ENCODE peak calls at places on chromosome 15, in four cellular contexts. K, J, X and H are unnamed samples.

GRCh38 chr15:79310612-79310984 is 314 bp upstream of the TMED3 start:
- DNase-seq in J (no peak), K (no peak), X (no peak), H (no peak)

GRCh38 chr15:66389098-66389858 is 2.6 kb downstream of the MAP2K1 start:
- DNase-seq in X (no peak), K (no peak), J (no peak), H (no peak)

GRCh38 chr15:68400066-68400456 is 31.9 kb downstream of the ITGA11 start:
- DNase-seq in J (no peak), K (no peak), X (no peak), H (peak)

GRCh38 chr15:85562824-85563223 is 182.4 kb downstream of the AKAP13 start:
- DNase-seq in K (no peak), J (no peak), X (no peak), H (no peak)

GRCh38 chr15:70252056-70252935 is 154.6 kb upstream of the TLE3 start:
- DNase-seq in J (no peak), X (no peak), K (no peak), H (no peak)

GRCh38 chr15:95590533-95591044 is 739.9 kb upstream of the NR2F2 start:
- DNase-seq in K (no peak), X (no peak), J (no peak), H (no peak)

GRCh38 chr15:45242289-45242688 is 9.7 kb upstream of the SLC28A2 start:
- DNase-seq in X (no peak), J (no peak), K (peak), H (no peak)

GRCh38 chr15:78164010-78164409 is 14.8 kb downstream of the IDH3A start:
- DNase-seq in X (no peak), J (no peak), K (no peak), H (no peak)

GRCh38 chr15:43105778-43106485 is at the start of gene UBR1:
- DNase-seq in X (peak), J (peak), K (peak), H (no peak)

GRCh38 chr15:59622289-59622688 is 10.7 kb downstream of the GCNT3 start:
- DNase-seq in K (no peak), J (peak), X (peak), H (no peak)

GRCh38 chr15:33243393-33243792 is 48.9 kb upstream of the FMN1 start:
- DNase-seq in X (no peak), J (no peak), K (no peak), H (peak)

GRCh38 chr15:90059208-90059985 is 42.9 kb downstream of the IDH2 start:
- DNase-seq in J (peak), K (no peak), X (no peak), H (no peak)

GRCh38 chr15:45795487-45796069 is 160.7 kb downstream of the SQOR start:
- DNase-seq in K (peak), X (peak), J (no peak), H (peak)

GRCh38 chr15:32959077-32959476 is 235.4 kb downstream of the FMN1 start:
- DNase-seq in X (no peak), J (no peak), K (no peak), H (no peak)

GRCh38 chr15:50113187-50113505 is 5.9 kb downstream of the ATP8B4 start:
- DNase-seq in K (no peak), J (no peak), X (no peak), H (no peak)

GRCh38 chr15:85579011-85579701 is 198.8 kb downstream of the AKAP13 start:
- DNase-seq in X (no peak), J (no peak), K (no peak), H (no peak)

GRCh38 chr15:100384108-100384410 is 42.3 kb upstream of the ADAMTS17 start:
- DNase-seq in K (no peak), X (no peak), J (no peak), H (no peak)

GRCh38 chr15:100385300-100385699 is 43.5 kb upstream of the ADAMTS17 start:
- DNase-seq in K (no peak), J (no peak), X (no peak), H (no peak)

GRCh38 chr15:100383302-100384107 is 41.7 kb upstream of the ADAMTS17 start:
- DNase-seq in K (no peak), J (no peak), X (no peak), H (no peak)
- TF ChIP-seq CTCF in K (peak), J (peak), X (peak), H (peak)

GRCh38 chr15:80475572-80475971 is 71.4 kb downstream of the ARNT2 start:
- DNase-seq in J (no peak), K (no peak), X (no peak), H (no peak)
- TF ChIP-seq CTCF in J (no peak), K (peak), X (peak), H (peak)

DNA sequence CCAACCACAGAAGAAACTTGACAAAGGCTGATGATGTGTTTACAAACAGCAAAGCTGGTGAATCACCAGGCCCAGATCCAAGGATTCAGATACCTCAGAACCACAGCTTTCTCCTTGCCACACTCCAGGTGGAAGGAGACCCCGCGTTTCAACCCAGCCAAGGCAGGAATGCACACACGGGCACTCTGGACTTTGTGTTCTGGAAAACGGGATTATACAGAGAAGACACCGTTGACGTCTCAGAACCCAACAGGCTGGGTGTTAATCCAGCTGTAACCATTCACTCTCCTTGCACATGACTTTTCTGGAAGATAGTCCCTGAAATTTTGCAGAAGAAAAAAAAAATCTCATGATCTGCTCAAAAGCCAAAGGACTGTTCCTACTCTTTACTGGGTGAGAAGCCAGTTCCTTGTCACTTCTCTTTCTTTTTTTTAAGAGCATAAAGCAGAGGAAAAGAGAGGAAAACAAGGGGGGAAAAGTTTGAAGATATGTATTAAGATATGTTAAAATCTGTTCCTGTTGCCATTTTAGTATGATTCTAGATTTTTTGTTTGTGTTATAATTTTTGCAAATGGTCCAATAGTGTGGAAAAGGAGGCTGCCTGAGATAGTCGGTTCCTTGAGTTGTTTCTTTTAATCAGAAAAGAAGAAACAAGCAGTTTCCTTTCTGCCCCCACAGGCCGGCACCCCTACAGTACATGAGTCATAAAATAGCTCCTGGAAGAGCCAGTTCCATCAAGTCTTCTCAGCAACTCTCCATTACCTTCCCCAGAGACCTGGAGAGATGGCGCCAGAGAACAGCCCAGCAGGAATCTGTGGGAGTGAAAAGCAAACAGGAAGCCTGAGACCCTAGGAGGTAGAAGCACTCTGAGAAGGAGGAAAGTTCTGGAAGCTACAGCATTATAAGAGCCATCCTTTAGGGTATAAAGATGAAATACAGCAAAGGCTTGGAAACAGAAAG is 73.1 kb downstream of the RORA start:
- DNase-seq in K (no peak), J (no peak), X (no peak), H (no peak)
- TF ChIP-seq CTCF in K (no peak), J (no peak), X (no peak), H (peak)

GRCh38 chr15:48336940-48337339 is 5.7 kb downstream of the DUT start:
- DNase-seq in J (no peak), K (no peak), X (no peak), H (no peak)
- TF ChIP-seq CTCF in J (peak), K (peak), X (peak), H (peak)

DNA sequence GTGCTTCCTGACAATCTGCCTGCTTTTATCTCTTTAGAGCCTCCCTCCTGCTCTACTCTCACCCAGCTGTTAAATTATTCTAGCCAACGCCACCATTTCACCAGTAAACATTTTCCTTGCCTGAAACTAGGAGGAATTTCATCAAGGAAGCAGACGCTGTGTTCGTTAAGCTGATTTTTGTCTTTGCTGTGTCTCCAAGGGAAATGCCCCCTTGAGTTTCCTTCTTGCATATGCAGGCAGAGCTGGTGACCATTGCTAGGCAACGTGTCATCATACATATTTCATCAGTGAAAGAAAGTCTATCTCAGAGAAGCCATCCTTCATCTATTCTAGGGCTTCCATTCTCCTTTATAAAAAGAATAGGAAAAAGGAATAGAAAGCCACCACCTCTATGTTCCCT is 87.0 kb upstream of the ST8SIA2 start:
- DNase-seq in K (no peak), X (no peak), J (no peak), H (no peak)
- TF ChIP-seq CTCF in K (peak), X (no peak), J (no peak), H (peak)

GRCh38 chr15:64426845-64427465 is 33.4 kb upstream of the ZNF609 start:
- DNase-seq in J (no peak), K (no peak), X (no peak), H (no peak)
- TF ChIP-seq CTCF in J (peak), K (peak), X (no peak), H (no peak)

GRCh38 chr15:35206060-35206675 is 121.1 kb upstream of the NANOGP8 start:
- DNase-seq in K (no peak), J (peak), X (no peak), H (no peak)
- TF ChIP-seq CTCF in K (peak), J (peak), X (peak), H (peak)

GRCh38 chr15:97692317-97693015 is 268.0 kb upstream of the ARRDC4 start:
- DNase-seq in J (no peak), X (no peak), K (no peak), H (no peak)
- TF ChIP-seq CTCF in J (no peak), X (no peak), K (no peak), H (no peak)

DNA sequence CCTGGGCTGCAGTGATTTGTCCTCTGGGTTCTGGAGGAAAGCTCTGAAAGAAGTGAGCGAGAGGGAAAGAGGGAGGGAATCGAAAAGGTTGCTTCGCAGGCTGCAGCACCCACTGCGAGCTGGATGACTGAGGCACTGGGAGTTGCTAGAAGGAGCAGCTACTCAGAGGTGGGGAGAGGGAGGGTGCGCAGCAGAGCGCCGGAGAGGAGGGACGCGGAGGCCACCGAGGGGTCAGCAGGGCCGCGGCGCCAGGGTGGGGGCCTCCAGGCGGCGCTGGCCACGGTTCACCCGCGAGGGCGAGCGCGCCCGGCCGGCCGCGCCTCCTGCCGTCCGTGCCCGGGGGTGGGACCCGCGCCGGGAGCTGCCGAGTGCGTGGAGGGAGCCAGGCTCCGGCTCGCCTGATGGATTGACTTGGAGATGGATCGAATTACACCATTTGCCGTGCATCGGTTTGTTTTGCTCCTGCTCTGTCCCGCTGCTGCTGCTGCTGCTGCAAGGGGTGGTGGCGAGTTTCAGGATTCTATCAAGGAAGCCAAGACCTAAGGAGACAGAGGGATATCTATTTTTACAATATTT is at the start of gene SEMA6D:
- DNase-seq in J (peak), K (peak), X (no peak), H (no peak)
- TF ChIP-seq CTCF in J (peak), K (no peak), X (no peak), H (no peak)

DNA sequence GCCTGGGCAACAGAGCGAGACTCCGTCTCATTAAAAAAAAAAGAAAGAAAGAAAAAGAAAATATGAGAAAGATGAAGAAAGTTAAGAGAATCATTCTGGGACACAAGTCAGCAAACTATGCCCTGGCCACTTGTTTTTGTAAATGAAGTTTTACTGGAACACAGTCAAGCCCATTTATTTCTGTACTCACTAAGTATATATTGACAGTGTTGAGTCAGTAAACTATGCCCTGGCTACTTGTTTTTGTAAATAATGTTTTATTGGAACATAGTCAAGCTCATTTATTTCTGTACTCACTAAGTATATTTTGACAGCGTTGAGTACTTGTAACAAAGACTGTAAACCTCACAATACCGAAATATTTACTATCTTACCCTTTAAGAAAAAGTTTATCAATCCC is 42.2 kb upstream of the SIN3A start:
- DNase-seq in X (no peak), J (no peak), K (no peak), H (no peak)
- TF ChIP-seq CTCF in X (no peak), J (no peak), K (no peak), H (no peak)